ENCODE peak calls at places on chromosome 20, in seven cellular contexts. J is GM10248, X is fibroblast of pulmonary artery, V is SK-N-SH, Q is fibroblast of lung, T is neural crest cell, C is RWPE1. H is an unnamed sample.

GRCh38 chr20:23361651-23362391 is at the start of gene GZF1:
- DNase-seq in T (peak; percentile 98), X (peak; percentile 99), J (peak; percentile 96), C (peak; percentile 96), Q (peak; percentile 97), V (peak; percentile 98), H (peak; percentile 99)

GRCh38 chr20:32028647-32029372 is 18.6 kb downstream of the CCM2L start:
- DNase-seq in J (no peak), C (no peak), X (no peak), V (peak; percentile 55), Q (peak; percentile 13), T (no peak), H (no peak)

GRCh38 chr20:25252226-25252625 is 4.3 kb downstream of the PYGB start:
- DNase-seq in Q (no peak), V (no peak), X (no peak), C (no peak), T (no peak), J (no peak), H (no peak)

GRCh38 chr20:36852187-36852586 is 23.8 kb upstream of the TLDC2 start:
- DNase-seq in C (no peak), T (no peak), V (no peak), Q (no peak), X (no peak), J (no peak), H (no peak)

GRCh38 chr20:9215539-9215938 is 146.7 kb downstream of the PLCB4 start:
- DNase-seq in J (no peak), T (no peak), X (peak; percentile 16), Q (no peak), V (peak; percentile 15), C (no peak), H (no peak)

GRCh38 chr20:10381477-10381876 is 52.5 kb downstream of the MKKS start:
- DNase-seq in J (no peak), Q (peak; percentile 23), C (no peak), T (no peak), V (no peak), X (no peak), H (no peak)

GRCh38 chr20:64037498-64038213 is 1.7 kb downstream of the C20orf204 start:
- DNase-seq in X (no peak), Q (no peak), T (no peak), J (peak; percentile 63), V (no peak), C (no peak), H (no peak)

GRCh38 chr20:25360631-25361286 is 29.9 kb downstream of the ABHD12 start:
- DNase-seq in J (no peak), V (peak; percentile 23), T (no peak), Q (peak; percentile 86), X (peak; percentile 47), C (peak; percentile 19), H (no peak)

GRCh38 chr20:17281478-17281877 is 54.6 kb downstream of the PCSK2 start:
- DNase-seq in J (no peak), T (peak; percentile 14), C (no peak), Q (peak; percentile 1), V (peak; percentile 30), X (no peak), H (no peak)

GRCh38 chr20:33401922-33402369 is 627 bp upstream of the CDK5RAP1 start:
- DNase-seq in C (no peak), J (no peak), Q (no peak), X (peak; percentile 29), V (no peak), T (no peak), H (no peak)

GRCh38 chr20:6623989-6624388 is 143.5 kb upstream of the BMP2 start:
- DNase-seq in Q (no peak), X (no peak), J (peak; percentile 22), C (no peak), V (no peak), T (no peak), H (no peak)

GRCh38 chr20:61803903-61804804 is 261.5 kb downstream of the TAF4 start:
- DNase-seq in Q (peak; percentile 23), V (no peak), C (no peak), J (peak; percentile 41), X (peak; percentile 4), T (no peak), H (no peak)

GRCh38 chr20:8353512-8353911 is 221.4 kb downstream of the PLCB1 start:
- DNase-seq in T (no peak), Q (no peak), C (no peak), X (no peak), V (no peak), J (no peak), H (no peak)

GRCh38 chr20:33412484-33412838 is 11.1 kb upstream of the CDK5RAP1 start:
- DNase-seq in Q (no peak), J (no peak), C (no peak), T (no peak), X (no peak), V (no peak), H (no peak)

GRCh38 chr20:61959301-61959700 is 106.4 kb downstream of the TAF4 start:
- DNase-seq in V (no peak), X (no peak), J (no peak), Q (no peak), T (no peak), C (peak; percentile 80), H (no peak)

GRCh38 chr20:62623488-62624324 is 18.6 kb upstream of the SLCO4A1 start:
- DNase-seq in C (peak; percentile 100), T (peak; percentile 23), Q (peak; percentile 80), J (peak; percentile 99), V (peak; percentile 93), X (peak; percentile 89), H (peak; percentile 74)

GRCh38 chr20:58722877-58723627 is 30.5 kb downstream of the NPEPL1 start:
- DNase-seq in T (no peak), C (no peak), J (no peak), V (no peak), X (no peak), Q (no peak), H (peak; percentile 3)

GRCh38 chr20:24745617-24746350 is 203.3 kb upstream of the CST7 start:
- DNase-seq in C (no peak), V (no peak), Q (no peak), X (no peak), J (no peak), T (no peak), H (no peak)

DNA sequence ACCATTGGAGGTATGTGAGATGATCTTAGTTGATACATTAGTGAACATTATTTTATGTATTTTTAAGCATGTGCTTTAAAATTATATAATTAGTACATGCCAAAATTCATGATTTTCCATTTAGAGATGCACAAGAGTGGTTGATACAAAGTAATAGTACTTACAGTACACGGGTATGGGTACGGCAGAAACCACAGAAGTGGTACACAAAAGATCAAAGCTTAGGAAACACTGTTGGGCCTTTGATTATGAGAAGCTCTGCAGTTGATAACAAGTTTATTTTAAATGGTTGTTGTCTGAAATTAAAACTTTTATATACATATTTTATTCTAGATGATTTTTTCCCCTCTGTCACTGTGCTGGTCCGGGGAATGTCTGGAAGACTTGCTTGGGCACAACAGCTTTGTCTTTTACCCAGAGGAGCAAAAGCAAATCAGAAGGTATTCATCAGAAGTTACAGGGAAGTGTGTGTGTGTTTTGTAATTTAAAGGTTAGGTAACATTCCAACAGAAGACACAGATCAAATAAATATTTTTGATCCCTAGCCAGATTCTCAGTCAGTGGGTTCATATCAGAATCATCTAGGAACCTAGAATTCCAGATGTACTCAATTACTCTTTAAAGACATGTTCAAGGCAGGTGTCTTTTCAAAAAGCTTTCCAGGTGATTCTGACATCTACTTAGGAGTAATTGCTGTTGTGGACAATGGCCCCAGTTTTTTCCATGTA is 32.5 kb upstream of the ADIG start:
- DNase-seq in Q (no peak), V (no peak), X (no peak), C (no peak), J (no peak), T (no peak), H (no peak)
- TF ChIP-seq CTCF in Q (no peak), V (no peak), X (no peak), C (no peak), J (no peak), T (no peak), H (no peak)

DNA sequence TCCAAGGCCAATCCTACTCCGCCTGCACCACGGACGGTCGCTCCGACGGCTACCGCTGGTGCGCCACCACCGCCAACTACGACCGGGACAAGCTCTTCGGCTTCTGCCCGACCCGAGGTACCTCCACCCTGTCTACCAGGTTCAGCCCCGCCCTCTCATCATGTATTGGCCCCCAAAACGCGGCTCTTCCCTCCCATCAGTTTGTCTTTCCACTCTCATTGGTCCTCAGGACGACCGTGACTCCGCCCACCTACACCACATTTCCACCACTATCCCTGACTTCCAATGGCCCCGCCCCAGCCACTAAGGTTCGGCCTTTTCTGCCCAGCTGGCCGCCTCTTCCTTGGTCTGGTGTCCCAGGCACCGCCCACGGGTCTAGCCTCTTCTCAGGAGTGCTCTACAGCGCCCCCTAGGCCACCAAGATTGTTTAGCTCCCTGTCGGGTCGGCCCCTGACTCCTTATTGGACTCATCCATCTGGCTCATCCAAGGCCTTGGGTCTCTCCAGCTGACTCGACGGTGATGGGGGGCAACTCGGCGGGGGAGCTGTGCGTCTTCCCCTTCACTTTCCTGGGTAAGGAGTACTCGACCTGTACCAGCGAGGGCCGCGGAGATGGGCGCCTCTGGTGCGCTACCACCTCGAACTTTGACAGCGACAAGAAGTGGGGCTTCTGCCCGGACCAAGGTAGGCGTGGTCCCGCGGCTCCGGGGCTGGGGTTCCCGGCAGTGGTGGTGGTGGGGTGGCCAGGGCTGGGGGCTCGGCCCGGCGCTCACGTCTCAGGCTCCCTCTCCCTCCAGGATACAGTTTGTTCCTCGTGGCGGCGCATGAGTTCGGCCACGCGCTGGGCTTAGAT is 3.1 kb downstream of the MMP9 start:
- DNase-seq in J (no peak), Q (peak; percentile 28), V (peak; percentile 59), X (peak; percentile 46), T (no peak), C (no peak), H (no peak)
- TF ChIP-seq CTCF in J (peak; percentile 41), Q (no peak), V (peak; percentile 46), X (peak; percentile 16), T (no peak), C (peak; percentile 62), H (peak; percentile 36)

DNA sequence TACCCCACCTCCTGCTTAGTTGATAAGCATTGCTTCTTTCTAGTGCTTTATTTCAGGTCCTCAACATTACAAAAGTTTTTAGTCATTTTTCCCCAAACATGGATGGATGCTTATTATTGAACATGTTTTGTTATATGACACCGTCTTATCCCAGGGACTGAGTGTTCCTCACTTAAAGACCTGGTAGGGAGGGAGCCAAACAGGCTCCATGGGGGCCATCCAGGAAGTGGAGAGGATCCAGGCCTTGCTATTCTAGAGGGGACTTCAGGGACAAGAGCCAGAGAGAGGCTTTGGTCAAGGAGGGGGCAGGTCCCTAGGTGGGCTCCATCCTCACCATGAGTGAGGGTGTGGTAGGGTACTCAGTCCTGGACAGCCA is 7.4 kb downstream of the SLC32A1 start:
- DNase-seq in T (no peak), V (peak; percentile 32), X (no peak), C (no peak), Q (no peak), J (no peak), H (no peak)
- TF ChIP-seq CTCF in T (peak; percentile 5), V (no peak), X (no peak), C (no peak), Q (no peak), J (no peak), H (peak; percentile 30)

DNA sequence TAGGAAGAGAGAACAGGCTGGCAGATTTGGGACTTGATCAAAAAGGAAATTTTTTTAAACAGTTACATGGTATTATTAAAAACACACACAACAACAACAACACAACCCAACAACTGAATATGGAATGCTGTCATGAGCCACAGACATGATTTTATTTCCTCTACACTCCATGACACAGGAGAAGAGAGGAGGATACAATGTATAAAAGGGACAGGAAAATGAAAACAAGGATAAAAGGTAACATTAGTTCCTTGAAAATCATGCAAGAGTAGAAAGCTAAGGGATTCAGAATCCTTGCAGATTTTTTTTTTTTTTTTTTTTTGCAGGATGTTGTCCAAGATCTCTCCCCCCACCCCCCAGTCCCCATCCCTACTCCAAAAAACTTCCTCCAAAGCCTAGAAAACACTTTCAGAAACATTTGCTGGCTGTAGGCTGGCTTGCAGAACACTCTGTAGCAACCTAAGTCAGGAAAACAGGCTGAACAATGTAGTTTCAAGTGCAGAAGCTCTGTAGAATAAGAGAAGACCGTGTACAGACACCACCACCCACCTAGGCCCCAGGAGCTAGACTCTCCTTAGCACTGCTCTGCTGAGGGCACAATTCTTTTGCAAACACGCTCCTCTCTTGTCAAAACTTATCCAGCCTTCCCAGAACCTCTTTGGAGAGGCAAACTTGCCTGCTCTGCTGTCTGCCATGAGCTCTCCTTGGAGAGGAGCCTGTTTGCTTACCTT is 845 bp downstream of the ZMYND8 start:
- DNase-seq in J (no peak), Q (peak; percentile 20), X (peak; percentile 56), V (no peak), T (no peak), C (no peak), H (peak; percentile 17)
- TF ChIP-seq CTCF in J (no peak), Q (no peak), X (no peak), V (no peak), T (no peak), C (no peak), H (no peak)

H was measured in natural killer cell.